ENCODE peak calls at places on chromosomes 7 and 10, in seven cellular contexts. One of them, this sample, is unnamed.

GRCh38 chr7:70679666-70680065 is 452.3 kb upstream of the GALNT17 start:
- DNase-seq in NCI-H345: no peak
- DNase-seq in GM10248: peak; percentile 48
- DNase-seq in heart left ventricle: no peak
- DNase-seq in activated T-helper 1 cell treated with anti-CD3 and anti-CD28 coated beads, Interleukin-12 subunit alpha, Interleukin-12 subunit beta, Interleukin-2, Interleukin-4 antibody, amounts not matched to agents 30 ng/mL and 10 ng/mL and 1 ng/mL, durations not matched to agents 14 hours and 24 hours and 36 hours: no peak
- DNase-seq in left colon: no peak
- DNase-seq in T-helper 9 cell: no peak
- DNase-seq in this sample: no peak

GRCh38 chr10:110783509-110784103 is 88.1 kb upstream of the PDCD4 start:
- DNase-seq in NCI-H345: no peak
- DNase-seq in left colon: no peak
- DNase-seq in GM10248: no peak
- DNase-seq in heart left ventricle: no peak
- DNase-seq in T-helper 9 cell: peak; percentile 55
- DNase-seq in activated T-helper 1 cell treated with anti-CD3 and anti-CD28 coated beads, Interleukin-12 subunit alpha, Interleukin-12 subunit beta, Interleukin-2, Interleukin-4 antibody, amounts not matched to agents 30 ng/mL and 10 ng/mL and 1 ng/mL, durations not matched to agents 14 hours and 24 hours and 36 hours: peak; percentile 55
- DNase-seq in this sample: no peak

GRCh38 chr10:48493083-48493871 is 111.6 kb downstream of the ARHGAP22 start:
- DNase-seq in NCI-H345: peak; percentile 65
- DNase-seq in heart left ventricle: peak; percentile 54
- DNase-seq in left colon: no peak
- DNase-seq in GM10248: no peak
- DNase-seq in activated T-helper 1 cell treated with anti-CD3 and anti-CD28 coated beads, Interleukin-12 subunit alpha, Interleukin-12 subunit beta, Interleukin-2, Interleukin-4 antibody, amounts not matched to agents 30 ng/mL and 10 ng/mL and 1 ng/mL, durations not matched to agents 14 hours and 24 hours and 36 hours: no peak
- DNase-seq in T-helper 9 cell: no peak
- DNase-seq in this sample: no peak

GRCh38 chr7:71444130-71444529 is 312.2 kb downstream of the GALNT17 start:
- DNase-seq in activated T-helper 1 cell treated with anti-CD3 and anti-CD28 coated beads, Interleukin-12 subunit alpha, Interleukin-12 subunit beta, Interleukin-2, Interleukin-4 antibody, amounts not matched to agents 30 ng/mL and 10 ng/mL and 1 ng/mL, durations not matched to agents 14 hours and 24 hours and 36 hours: no peak
- DNase-seq in heart left ventricle: no peak
- DNase-seq in left colon: no peak
- DNase-seq in NCI-H345: no peak
- DNase-seq in T-helper 9 cell: no peak
- DNase-seq in GM10248: no peak
- DNase-seq in this sample: no peak

GRCh38 chr7:126605056-126605455 is 647.7 kb downstream of the GRM8 start:
- DNase-seq in NCI-H345: peak; percentile 73
- DNase-seq in heart left ventricle: no peak
- DNase-seq in left colon: no peak
- DNase-seq in T-helper 9 cell: no peak
- DNase-seq in activated T-helper 1 cell treated with anti-CD3 and anti-CD28 coated beads, Interleukin-12 subunit alpha, Interleukin-12 subunit beta, Interleukin-2, Interleukin-4 antibody, amounts not matched to agents 30 ng/mL and 10 ng/mL and 1 ng/mL, durations not matched to agents 14 hours and 24 hours and 36 hours: no peak
- DNase-seq in GM10248: no peak
- DNase-seq in this sample: no peak

GRCh38 chr10:75841266-75841665 is 409.8 kb downstream of the LRMDA start:
- DNase-seq in left colon: no peak
- DNase-seq in GM10248: no peak
- DNase-seq in NCI-H345: peak; percentile 17
- DNase-seq in activated T-helper 1 cell treated with anti-CD3 and anti-CD28 coated beads, Interleukin-12 subunit alpha, Interleukin-12 subunit beta, Interleukin-2, Interleukin-4 antibody, amounts not matched to agents 30 ng/mL and 10 ng/mL and 1 ng/mL, durations not matched to agents 14 hours and 24 hours and 36 hours: no peak
- DNase-seq in heart left ventricle: no peak
- DNase-seq in T-helper 9 cell: no peak
- DNase-seq in this sample: no peak

GRCh38 chr7:27242580-27243339 is at the start of gene EVX1:
- DNase-seq in activated T-helper 1 cell treated with anti-CD3 and anti-CD28 coated beads, Interleukin-12 subunit alpha, Interleukin-12 subunit beta, Interleukin-2, Interleukin-4 antibody, amounts not matched to agents 30 ng/mL and 10 ng/mL and 1 ng/mL, durations not matched to agents 14 hours and 24 hours and 36 hours: no peak
- DNase-seq in heart left ventricle: no peak
- DNase-seq in NCI-H345: peak; percentile 54
- DNase-seq in T-helper 9 cell: peak; percentile 13
- DNase-seq in left colon: no peak
- DNase-seq in GM10248: no peak
- DNase-seq in this sample: no peak

GRCh38 chr7:50185188-50185587 is 92.1 kb upstream of the ZPBP start:
- DNase-seq in activated T-helper 1 cell treated with anti-CD3 and anti-CD28 coated beads, Interleukin-12 subunit alpha, Interleukin-12 subunit beta, Interleukin-2, Interleukin-4 antibody, amounts not matched to agents 30 ng/mL and 10 ng/mL and 1 ng/mL, durations not matched to agents 14 hours and 24 hours and 36 hours: no peak
- DNase-seq in GM10248: no peak
- DNase-seq in heart left ventricle: peak; percentile 40
- DNase-seq in NCI-H345: no peak
- DNase-seq in T-helper 9 cell: no peak
- DNase-seq in left colon: no peak
- DNase-seq in this sample: no peak

GRCh38 chr10:45000138-45000763 is 472 bp upstream of the ZNF22 start:
- DNase-seq in GM10248: no peak
- DNase-seq in heart left ventricle: peak; percentile 93
- DNase-seq in left colon: peak; percentile 61
- DNase-seq in activated T-helper 1 cell treated with anti-CD3 and anti-CD28 coated beads, Interleukin-12 subunit alpha, Interleukin-12 subunit beta, Interleukin-2, Interleukin-4 antibody, amounts not matched to agents 30 ng/mL and 10 ng/mL and 1 ng/mL, durations not matched to agents 14 hours and 24 hours and 36 hours: no peak
- DNase-seq in T-helper 9 cell: no peak
- DNase-seq in NCI-H345: no peak
- DNase-seq in this sample: peak; percentile 44

GRCh38 chr10:117496616-117497028 is 45.9 kb upstream of the EMX2 start:
- DNase-seq in activated T-helper 1 cell treated with anti-CD3 and anti-CD28 coated beads, Interleukin-12 subunit alpha, Interleukin-12 subunit beta, Interleukin-2, Interleukin-4 antibody, amounts not matched to agents 30 ng/mL and 10 ng/mL and 1 ng/mL, durations not matched to agents 14 hours and 24 hours and 36 hours: peak; percentile 43
- DNase-seq in left colon: peak; percentile 53
- DNase-seq in GM10248: peak; percentile 76
- DNase-seq in NCI-H345: peak; percentile 60
- DNase-seq in T-helper 9 cell: peak; percentile 58
- DNase-seq in heart left ventricle: peak; percentile 70
- DNase-seq in this sample: peak; percentile 91

GRCh38 chr10:5606864-5607263 is 59.5 kb downstream of the ASB13 start:
- DNase-seq in activated T-helper 1 cell treated with anti-CD3 and anti-CD28 coated beads, Interleukin-12 subunit alpha, Interleukin-12 subunit beta, Interleukin-2, Interleukin-4 antibody, amounts not matched to agents 30 ng/mL and 10 ng/mL and 1 ng/mL, durations not matched to agents 14 hours and 24 hours and 36 hours: no peak
- DNase-seq in heart left ventricle: no peak
- DNase-seq in NCI-H345: no peak
- DNase-seq in left colon: no peak
- DNase-seq in GM10248: no peak
- DNase-seq in T-helper 9 cell: no peak
- DNase-seq in this sample: no peak

GRCh38 chr7:27119412-27119911 is 11.1 kb downstream of the HOXA4 start:
- DNase-seq in left colon: no peak
- DNase-seq in activated T-helper 1 cell treated with anti-CD3 and anti-CD28 coated beads, Interleukin-12 subunit alpha, Interleukin-12 subunit beta, Interleukin-2, Interleukin-4 antibody, amounts not matched to agents 30 ng/mL and 10 ng/mL and 1 ng/mL, durations not matched to agents 14 hours and 24 hours and 36 hours: no peak
- DNase-seq in T-helper 9 cell: no peak
- DNase-seq in heart left ventricle: no peak
- DNase-seq in NCI-H345: no peak
- DNase-seq in GM10248: no peak
- DNase-seq in this sample: no peak

GRCh38 chr7:94423116-94423515 is 28.4 kb downstream of the COL1A2 start:
- DNase-seq in heart left ventricle: no peak
- DNase-seq in NCI-H345: no peak
- DNase-seq in GM10248: no peak
- DNase-seq in left colon: no peak
- DNase-seq in activated T-helper 1 cell treated with anti-CD3 and anti-CD28 coated beads, Interleukin-12 subunit alpha, Interleukin-12 subunit beta, Interleukin-2, Interleukin-4 antibody, amounts not matched to agents 30 ng/mL and 10 ng/mL and 1 ng/mL, durations not matched to agents 14 hours and 24 hours and 36 hours: no peak
- DNase-seq in T-helper 9 cell: no peak
- DNase-seq in this sample: no peak

GRCh38 chr7:135238112-135238744 is 4.6 kb downstream of the STRA8 start:
- DNase-seq in T-helper 9 cell: no peak
- DNase-seq in NCI-H345: no peak
- DNase-seq in heart left ventricle: no peak
- DNase-seq in left colon: no peak
- DNase-seq in GM10248: no peak
- DNase-seq in activated T-helper 1 cell treated with anti-CD3 and anti-CD28 coated beads, Interleukin-12 subunit alpha, Interleukin-12 subunit beta, Interleukin-2, Interleukin-4 antibody, amounts not matched to agents 30 ng/mL and 10 ng/mL and 1 ng/mL, durations not matched to agents 14 hours and 24 hours and 36 hours: no peak
- DNase-seq in this sample: no peak

GRCh38 chr10:56632537-56632936 is 271.5 kb upstream of the ZWINT start:
- DNase-seq in activated T-helper 1 cell treated with anti-CD3 and anti-CD28 coated beads, Interleukin-12 subunit alpha, Interleukin-12 subunit beta, Interleukin-2, Interleukin-4 antibody, amounts not matched to agents 30 ng/mL and 10 ng/mL and 1 ng/mL, durations not matched to agents 14 hours and 24 hours and 36 hours: no peak
- DNase-seq in NCI-H345: no peak
- DNase-seq in heart left ventricle: no peak
- DNase-seq in left colon: no peak
- DNase-seq in GM10248: no peak
- DNase-seq in T-helper 9 cell: no peak
- DNase-seq in this sample: no peak

GRCh38 chr7:122219253-122219865 is 75.3 kb upstream of the AASS start:
- DNase-seq in NCI-H345: peak; percentile 30
- DNase-seq in heart left ventricle: no peak
- DNase-seq in left colon: no peak
- DNase-seq in GM10248: no peak
- DNase-seq in activated T-helper 1 cell treated with anti-CD3 and anti-CD28 coated beads, Interleukin-12 subunit alpha, Interleukin-12 subunit beta, Interleukin-2, Interleukin-4 antibody, amounts not matched to agents 30 ng/mL and 10 ng/mL and 1 ng/mL, durations not matched to agents 14 hours and 24 hours and 36 hours: no peak
- DNase-seq in T-helper 9 cell: no peak
- DNase-seq in this sample: no peak

GRCh38 chr10:73591935-73592699 is 975 bp upstream of the USP54 start:
- DNase-seq in NCI-H345: peak; percentile 15
- DNase-seq in T-helper 9 cell: no peak
- DNase-seq in left colon: peak; percentile 94
- DNase-seq in activated T-helper 1 cell treated with anti-CD3 and anti-CD28 coated beads, Interleukin-12 subunit alpha, Interleukin-12 subunit beta, Interleukin-2, Interleukin-4 antibody, amounts not matched to agents 30 ng/mL and 10 ng/mL and 1 ng/mL, durations not matched to agents 14 hours and 24 hours and 36 hours: peak; percentile 6
- DNase-seq in heart left ventricle: peak; percentile 48
- DNase-seq in GM10248: peak; percentile 38
- DNase-seq in this sample: no peak

GRCh38 chr7:79180533-79180932 is 272.9 kb downstream of the MAGI2 start:
- DNase-seq in NCI-H345: no peak
- DNase-seq in left colon: no peak
- DNase-seq in GM10248: no peak
- DNase-seq in activated T-helper 1 cell treated with anti-CD3 and anti-CD28 coated beads, Interleukin-12 subunit alpha, Interleukin-12 subunit beta, Interleukin-2, Interleukin-4 antibody, amounts not matched to agents 30 ng/mL and 10 ng/mL and 1 ng/mL, durations not matched to agents 14 hours and 24 hours and 36 hours: no peak
- DNase-seq in T-helper 9 cell: no peak
- DNase-seq in heart left ventricle: no peak
- DNase-seq in this sample: no peak

GRCh38 chr10:110373059-110373458 is 68.3 kb upstream of the SMNDC1 start:
- DNase-seq in NCI-H345: no peak
- DNase-seq in activated T-helper 1 cell treated with anti-CD3 and anti-CD28 coated beads, Interleukin-12 subunit alpha, Interleukin-12 subunit beta, Interleukin-2, Interleukin-4 antibody, amounts not matched to agents 30 ng/mL and 10 ng/mL and 1 ng/mL, durations not matched to agents 14 hours and 24 hours and 36 hours: no peak
- DNase-seq in GM10248: no peak
- DNase-seq in left colon: no peak
- DNase-seq in T-helper 9 cell: no peak
- DNase-seq in heart left ventricle: no peak
- DNase-seq in this sample: no peak